ENCODE peak calls at places on chromosome 1, in seven cellular contexts. L is endothelial cell of umbilical vein; F is thoracic aorta; K is ovary; C is neural progenitor cell; H is CD8-positive, alpha-beta T cell; Z is foreskin keratinocyte. P is an unnamed sample. For H3K4me1, the result is how much of the 10 kb centered on the place peaks cover.

GRCh38 chr1:173342766-173343165 is 134.4 kb upstream of the PRDX6 start:
- DNase-seq in K (no peak), Z (no peak), H (no peak), F (no peak), C (no peak), L (no peak), P (no peak)

GRCh38 chr1:228463559-228464455 is 23.4 kb upstream of the RNF187 start:
- DNase-seq in C (peak), H (no peak), F (no peak), L (no peak), K (no peak), Z (no peak), P (no peak)

GRCh38 chr1:100323428-100324106 is 28.7 kb upstream of the CDC14A start:
- DNase-seq in F (no peak), H (no peak), Z (no peak), K (no peak), L (no peak), C (no peak), P (no peak)

GRCh38 chr1:56434025-56434424 is 145.3 kb downstream of the PLPP3 start:
- DNase-seq in K (no peak), C (no peak), F (no peak), H (no peak), Z (no peak), L (peak), P (no peak)

GRCh38 chr1:153447498-153448170 is 12.8 kb downstream of the S100A7 start:
- DNase-seq in H (no peak), Z (peak), C (no peak), F (no peak), K (no peak), L (no peak), P (no peak)

GRCh38 chr1:65055754-65056153 is 89.4 kb upstream of the JAK1 start:
- DNase-seq in H (no peak), Z (no peak), C (no peak), L (no peak), K (no peak), F (no peak), P (no peak)

GRCh38 chr1:150976401-150976821 is 1.8 kb upstream of the CERS2 start:
- DNase-seq in C (no peak), H (no peak), L (no peak), F (no peak), K (no peak), Z (no peak), P (no peak)

GRCh38 chr1:236851871-236852270 is 56.8 kb downstream of the MTR start:
- DNase-seq in L (no peak), H (no peak), K (no peak), Z (no peak), C (no peak), F (no peak), P (no peak)

GRCh38 chr1:201397675-201398074 is 1.4 kb downstream of the LAD1 start:
- DNase-seq in F (no peak), H (no peak), L (no peak), C (no peak), K (no peak), Z (peak), P (no peak)

GRCh38 chr1:158311066-158311465 is 20.3 kb downstream of the CD1B start:
- DNase-seq in Z (no peak), C (no peak), H (no peak), K (no peak), L (no peak), F (no peak), P (no peak)

GRCh38 chr1:19071674-19072281 is 115.3 kb upstream of the IFFO2 start:
- DNase-seq in Z (no peak), F (no peak), C (no peak), K (no peak), L (no peak), H (no peak), P (no peak)

GRCh38 chr1:67578397-67579020 is 106.5 kb upstream of the GADD45A start:
- DNase-seq in F (no peak), Z (no peak), C (no peak), K (no peak), L (no peak), H (no peak), P (no peak)

GRCh38 chr1:204848579-204848978 is 22.1 kb upstream of the NFASC start:
- DNase-seq in H (no peak), F (no peak), K (no peak), Z (no peak), C (no peak), L (no peak), P (no peak)

GRCh38 chr1:99748419-99748818 is 18.0 kb downstream of the FRRS1 start:
- DNase-seq in K (no peak), L (no peak), F (no peak), C (no peak), Z (no peak), H (no peak), P (no peak)

GRCh38 chr1:220775238-220775853 is 11.4 kb upstream of the MTARC1 start:
- DNase-seq in F (no peak), K (no peak), H (no peak), Z (no peak), C (peak), L (peak), P (peak)

GRCh38 chr1:147651466-147651865 is 18.9 kb downstream of the ACP6 start:
- DNase-seq in Z (no peak), C (peak), H (no peak), F (no peak), L (no peak), K (no peak), P (no peak)

GRCh38 chr1:151372411-151372934 is at the start of gene SELENBP1:
- DNase-seq in C (peak), L (peak), H (no peak), Z (no peak), F (peak), K (peak), P (peak)

GRCh38 chr1:18948913-18949688 is 7.4 kb downstream of the IFFO2 start:
- DNase-seq in K (no peak), Z (no peak), L (peak), F (no peak), H (no peak), C (peak), P (peak)

GRCh38 chr1:108847464-108847863 is 9.4 kb downstream of the AKNAD1 start:
- DNase-seq in F (no peak), H (no peak), L (no peak), C (no peak), K (no peak), Z (no peak), P (no peak)

GRCh38 chr1:55140137-55140536 is 75.0 kb downstream of the USP24 start:
- DNase-seq in H (no peak), C (no peak), Z (no peak), F (no peak), L (no peak), K (no peak), P (no peak)

GRCh38 chr1:67695963-67696362 is 11.0 kb downstream of the GADD45A start:
- DNase-seq in C (no peak), L (no peak), K (no peak), Z (no peak), F (no peak), H (no peak), P (no peak)

GRCh38 chr1:11059990-11060948 is at the start of gene SRM:
- DNase-seq in C (peak), K (peak), H (peak), F (peak), L (peak), Z (peak), P (peak)

GRCh38 chr1:58884706-58885661 is 101.1 kb upstream of the JUN start:
- DNase-seq in Z (no peak), K (no peak), F (no peak), C (no peak), L (peak), H (no peak), P (no peak)

GRCh38 chr1:217713223-217713622 is 82.1 kb downstream of the SPATA17 start:
- DNase-seq in Z (no peak), K (no peak), H (no peak), F (no peak), C (no peak), L (no peak), P (no peak)

GRCh38 chr1:35499652-35500176 is 57.5 kb downstream of the KIAA0319L start:
- DNase-seq in L (no peak), K (no peak), C (peak), Z (no peak), H (peak), F (no peak), P (no peak)

GRCh38 chr1:240491156-240491555 is 120.8 kb downstream of the GREM2 start:
- DNase-seq in H (no peak), C (no peak), Z (no peak), K (no peak), F (no peak), L (no peak), P (no peak)

GRCh38 chr1:172902861-172903381 is 147.8 kb downstream of the TNFSF18 start:
- DNase-seq in F (no peak), H (no peak), Z (peak), C (no peak), K (no peak), L (peak), P (no peak)

GRCh38 chr1:15178571-15179484 is 25.3 kb downstream of the TMEM51 start:
- DNase-seq in L (peak), K (no peak), Z (peak), F (no peak), C (no peak), H (no peak), P (no peak)

GRCh38 chr1:14597343-14598006 is 1.0 kb upstream of the KAZN start:
- DNase-seq in Z (no peak), H (no peak), F (no peak), K (no peak), L (no peak), C (peak), P (no peak)

GRCh38 chr1:2597441-2598328 is 11.1 kb downstream of the PRXL2B start:
- DNase-seq in F (no peak), Z (no peak), K (no peak), L (no peak), C (no peak), H (no peak), P (no peak)

GRCh38 chr1:201226859-201227488 is 36.4 kb downstream of the IGFN1 start:
- DNase-seq in L (no peak), F (no peak), K (no peak), C (no peak), H (no peak), Z (no peak), P (no peak)

GRCh38 chr1:116449578-116449977 is 76.5 kb downstream of the ATP1A1 start:
- DNase-seq in F (no peak), Z (no peak), L (no peak), C (no peak), K (no peak), H (no peak), P (no peak)

GRCh38 chr1:203379831-203380230 is 28.9 kb upstream of the FMOD start:
- DNase-seq in C (no peak), K (peak), Z (no peak), H (no peak), L (peak), F (no peak), P (no peak)

GRCh38 chr1:91774520-91775203 is 111.3 kb downstream of the TGFBR3 start:
- DNase-seq in H (no peak), F (no peak), L (no peak), Z (no peak), K (no peak), C (no peak), P (no peak)

GRCh38 chr1:107141491-107142369 is 891 bp downstream of the NTNG1 start:
- DNase-seq in K (no peak), L (peak), C (peak), F (no peak), H (no peak), Z (peak), P (no peak)

GRCh38 chr1:33143698-33144097 is 38.1 kb downstream of the TRIM62 start:
- DNase-seq in F (no peak), Z (no peak), K (no peak), C (no peak), H (no peak), L (no peak), P (no peak)

GRCh38 chr1:182913401-182913800 is 39.6 kb downstream of the SHCBP1L start:
- DNase-seq in Z (no peak), L (no peak), F (no peak), K (no peak), C (no peak), H (no peak), P (no peak)

GRCh38 chr1:220274122-220274855 is 2.0 kb upstream of the RAB3GAP2 start:
- DNase-seq in C (no peak), L (no peak), F (no peak), H (no peak), K (no peak), Z (no peak), P (no peak)

GRCh38 chr1:58392083-58392482 is 154.4 kb downstream of the OMA1 start:
- DNase-seq in C (no peak), K (no peak), F (no peak), H (no peak), L (no peak), Z (no peak), P (no peak)

DNA sequence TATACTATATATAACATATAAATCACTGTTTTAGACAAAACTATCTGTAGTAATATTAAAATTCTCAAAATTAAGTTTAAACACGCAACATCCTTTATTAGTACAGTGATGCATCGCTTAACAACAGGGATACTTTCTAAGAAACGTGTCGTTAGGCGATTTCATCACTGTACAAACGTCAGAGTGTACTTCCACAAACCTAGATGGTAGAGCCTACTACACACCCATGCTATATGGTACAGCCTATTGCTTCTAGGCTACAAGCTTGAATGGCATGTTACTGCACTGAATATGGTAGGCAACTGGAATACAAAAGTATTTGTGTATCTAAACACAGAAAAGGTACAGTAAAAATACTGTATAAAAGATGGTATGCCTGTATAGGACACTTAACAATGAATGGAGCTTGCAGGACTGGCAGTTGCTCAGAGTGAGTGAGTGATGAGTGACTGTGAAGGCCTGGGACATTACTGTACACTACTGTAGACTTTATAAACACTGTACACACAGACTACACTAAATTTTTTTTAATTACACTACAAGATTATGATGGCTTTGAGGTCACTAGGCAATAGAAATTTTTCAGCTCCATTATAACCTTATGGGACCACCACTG is 10.5 kb downstream of the FOXJ3 start:
- DNase-seq in K (no peak), Z (no peak), L (no peak), F (no peak), H (no peak), C (no peak), P (no peak)
- H3K4me1 ChIP-seq in K (under half), Z (under half), L (under half), F (under half), H (half or more), C (under half), P (under half)

GRCh38 chr1:8363186-8363585 is 45.3 kb downstream of the SLC45A1 start:
- DNase-seq in Z (no peak), K (no peak), C (no peak), H (no peak), L (no peak), F (no peak), P (no peak)
- TF ChIP-seq CTCF in Z (no peak), K (no peak), C (no peak), H (no peak), L (no peak), F (no peak), P (no peak)

DNA sequence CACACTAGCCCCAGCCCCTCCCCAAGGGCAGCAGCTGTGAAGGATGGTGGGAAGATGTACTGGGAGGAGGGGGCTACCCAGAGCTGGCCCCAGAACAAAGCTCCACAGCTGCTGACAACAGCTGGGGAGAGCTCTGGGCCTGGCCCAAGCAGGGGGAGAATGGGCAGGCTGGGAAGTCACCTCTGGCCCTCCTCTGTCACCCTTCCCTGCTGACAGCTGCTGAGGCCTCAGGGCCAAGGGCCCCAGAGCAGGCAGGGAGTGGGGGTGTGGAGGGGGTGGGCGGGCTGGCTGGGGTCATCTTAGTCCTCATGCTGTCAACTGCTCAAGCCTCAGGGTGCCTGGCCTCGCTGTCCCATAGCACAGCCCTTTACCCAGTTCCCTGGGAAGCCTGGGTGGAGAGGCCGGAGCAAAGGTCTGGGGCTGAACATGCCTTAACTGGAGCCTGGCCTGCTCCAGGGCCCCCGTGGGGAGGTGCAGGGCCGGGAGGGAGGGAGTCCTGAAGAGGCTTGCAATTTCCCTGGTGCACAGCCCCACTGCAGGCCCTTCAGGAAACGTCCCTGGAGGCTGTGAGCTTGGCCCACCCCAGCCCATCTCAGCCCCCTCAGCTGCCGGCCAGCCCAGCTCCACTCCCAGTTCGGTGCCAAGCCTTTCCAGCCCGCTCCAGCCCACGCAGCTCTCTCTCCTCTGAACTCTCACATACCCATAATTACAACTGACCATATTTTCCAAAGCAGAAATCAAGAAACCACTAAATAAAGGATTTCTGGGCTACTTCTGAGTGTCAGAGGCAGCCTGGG is 25.7 kb downstream of the HSPG2 start:
- DNase-seq in L (peak), F (no peak), K (peak), Z (no peak), H (no peak), C (no peak), P (peak)
- H3K27ac ChIP-seq in L (peak), F (peak), K (peak), Z (no peak), H (no peak), C (peak), P (peak)

DNA sequence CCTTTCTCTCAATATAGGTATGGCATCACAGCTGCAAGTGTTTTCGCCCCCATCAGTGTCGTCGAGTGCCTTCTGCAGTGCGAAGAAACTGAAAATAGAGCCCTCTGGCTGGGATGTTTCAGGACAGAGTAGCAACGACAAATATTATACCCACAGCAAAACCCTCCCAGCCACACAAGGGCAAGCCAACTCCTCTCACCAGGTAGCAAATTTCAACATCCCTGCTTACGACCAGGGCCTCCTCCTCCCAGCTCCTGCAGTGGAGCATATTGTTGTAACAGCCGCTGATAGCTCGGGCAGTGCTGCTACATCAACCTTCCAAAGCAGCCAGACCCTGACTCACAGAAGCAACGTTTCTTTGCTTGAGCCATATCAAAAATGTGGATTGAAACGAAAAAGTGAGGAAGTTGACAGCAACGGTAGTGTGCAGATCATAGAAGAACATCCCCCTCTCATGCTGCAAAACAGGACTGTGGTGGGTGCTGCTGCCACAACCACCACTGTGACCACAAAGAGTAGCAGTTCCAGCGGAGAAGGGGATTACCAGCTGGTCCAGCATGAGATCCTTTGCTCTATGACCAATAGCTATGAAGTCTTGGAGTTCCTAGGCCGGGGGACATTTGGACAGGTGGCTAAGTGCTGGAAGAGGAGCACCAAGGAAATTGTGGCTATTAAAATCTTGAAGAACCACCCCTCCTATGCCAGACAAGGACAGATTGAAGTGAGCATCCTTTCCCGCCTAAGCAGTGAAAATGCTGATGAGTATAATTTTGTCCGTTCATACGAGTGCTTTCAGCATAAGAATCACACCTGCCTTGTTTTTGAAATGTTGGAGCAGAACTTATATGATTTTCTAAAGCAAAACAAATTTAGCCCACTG is 11.5 kb downstream of the HIPK1 start:
- DNase-seq in Z (no peak), L (no peak), H (peak), C (no peak), K (no peak), F (no peak), P (no peak)
- H3K4me1 ChIP-seq in Z (under half), L (under half), H (half or more), C (under half), K (under half), F (under half), P (under half)

GRCh38 chr1:230091473-230092231 is 24.6 kb downstream of the GALNT2 start:
- DNase-seq in K (no peak), C (no peak), F (no peak), L (no peak), Z (peak), H (no peak), P (no peak)
- TF ChIP-seq CTCF in K (no peak), C (no peak), F (no peak), L (no peak), Z (peak), H (no peak), P (no peak)

DNA sequence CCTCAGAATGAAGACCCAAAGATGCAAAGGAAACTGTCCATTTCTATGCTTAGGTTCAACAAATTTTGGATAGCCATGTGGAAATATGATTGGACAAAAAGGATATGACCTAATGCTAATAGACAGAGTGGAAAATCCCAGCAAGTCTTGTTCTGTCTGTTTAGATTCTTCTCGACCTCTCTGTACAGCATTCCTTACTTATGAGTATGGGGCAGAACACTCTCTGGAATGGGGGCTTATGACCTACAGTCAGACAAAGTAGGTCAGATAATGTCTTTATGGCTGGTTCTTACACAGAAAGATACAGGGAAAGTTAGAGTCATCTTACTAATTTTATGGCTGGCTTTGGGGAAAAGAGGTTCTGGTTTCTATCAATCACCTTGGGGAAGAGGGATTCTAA is 2.8 kb downstream of the GCSAML start:
- DNase-seq in Z (no peak), H (no peak), K (no peak), F (no peak), L (no peak), C (no peak), P (no peak)
- H3K27ac ChIP-seq in Z (no peak), H (no peak), K (no peak), F (no peak), L (no peak), C (no peak), P (no peak)

P was measured in heart left ventricle.